ENCODE peak calls at places on chromosomes 13 and 19, in four cellular contexts. One of them, this sample, is unnamed.

GRCh38 chr13:112709825-112710783 is 20.3 kb downstream of the ATP11A start:
- DNase-seq in K562: no peak
- DNase-seq in HepG2: no peak
- DNase-seq in H1: no peak
- DNase-seq in this sample: no peak

GRCh38 chr13:113670541-113670940 is 3.5 kb downstream of the GRK1 start:
- DNase-seq in K562: no peak
- DNase-seq in HepG2: no peak
- DNase-seq in H1: no peak
- DNase-seq in this sample: no peak

GRCh38 chr19:15144046-15144646 is 36.9 kb downstream of the SYDE1 start:
- DNase-seq in K562: no peak
- DNase-seq in HepG2: no peak
- DNase-seq in H1: no peak
- DNase-seq in this sample: no peak

GRCh38 chr19:50952890-50953289 is at the start of gene KLK5:
- DNase-seq in K562: no peak
- DNase-seq in HepG2: no peak
- DNase-seq in H1: no peak
- DNase-seq in this sample: no peak

GRCh38 chr19:49911381-49912145 is 14.9 kb upstream of the IL4I1 start:
- DNase-seq in K562: no peak
- DNase-seq in HepG2: no peak
- DNase-seq in H1: no peak
- DNase-seq in this sample: no peak

GRCh38 chr13:48069573-48069972 is 25.3 kb downstream of the MED4 start:
- DNase-seq in K562: no peak
- DNase-seq in HepG2: no peak
- DNase-seq in H1: no peak
- DNase-seq in this sample: no peak

GRCh38 chr19:49888478-49888901 is 8.2 kb downstream of the IL4I1 start:
- DNase-seq in K562: no peak
- DNase-seq in HepG2: no peak
- DNase-seq in H1: no peak
- DNase-seq in this sample: no peak

GRCh38 chr13:57582032-57582431 is 49.5 kb upstream of the PCDH17 start:
- DNase-seq in K562: no peak
- DNase-seq in HepG2: peak; percentile 4
- DNase-seq in H1: peak; percentile 21
- DNase-seq in this sample: no peak

GRCh38 chr19:22052644-22053013 is 345 bp downstream of the ZNF257 start:
- DNase-seq in K562: peak; percentile 4
- DNase-seq in HepG2: no peak
- DNase-seq in H1: no peak
- DNase-seq in this sample: no peak

GRCh38 chr13:98888222-98888889 is 89.5 kb downstream of the DOCK9 start:
- DNase-seq in K562: no peak
- DNase-seq in HepG2: no peak
- DNase-seq in H1: no peak
- DNase-seq in this sample: no peak

GRCh38 chr13:47897411-47898050 is 103.5 kb downstream of the SUCLA2 start:
- DNase-seq in K562: no peak
- DNase-seq in HepG2: peak; percentile 52
- DNase-seq in H1: no peak
- DNase-seq in this sample: no peak

GRCh38 chr19:35436477-35437141 is 11.4 kb upstream of the FFAR2 start:
- DNase-seq in K562: no peak
- DNase-seq in HepG2: no peak
- DNase-seq in H1: no peak
- DNase-seq in this sample: no peak

GRCh38 chr13:73466561-73466960 is 407.8 kb downstream of the KLF5 start:
- DNase-seq in K562: no peak
- DNase-seq in HepG2: no peak
- DNase-seq in H1: no peak
- DNase-seq in this sample: no peak

GRCh38 chr13:46687810-46688209 is 109.2 kb downstream of the ESD start:
- DNase-seq in K562: peak; percentile 46
- DNase-seq in HepG2: peak; percentile 80
- DNase-seq in H1: peak; percentile 56
- DNase-seq in this sample: peak; percentile 25

GRCh38 chr13:111383591-111384440 is 63.4 kb downstream of the TEX29 start:
- DNase-seq in K562: no peak
- DNase-seq in HepG2: no peak
- DNase-seq in H1: no peak
- DNase-seq in this sample: no peak

GRCh38 chr13:108297114-108297513 is 27.6 kb downstream of the TNFSF13B start:
- DNase-seq in K562: no peak
- DNase-seq in HepG2: no peak
- DNase-seq in H1: no peak
- DNase-seq in this sample: no peak

GRCh38 chr19:7871280-7871529 is 3.0 kb downstream of the PRR36 start:
- DNase-seq in K562: peak; percentile 74
- DNase-seq in HepG2: no peak
- DNase-seq in H1: no peak
- DNase-seq in this sample: no peak

GRCh38 chr13:23289917-23290357 is 109.2 kb downstream of the SGCG start:
- DNase-seq in K562: no peak
- DNase-seq in HepG2: no peak
- DNase-seq in H1: no peak
- DNase-seq in this sample: no peak

GRCh38 chr19:2084993-2085720 is 11.0 kb downstream of the MOB3A start:
- DNase-seq in K562: peak; percentile 70
- DNase-seq in HepG2: no peak
- DNase-seq in H1: no peak
- DNase-seq in this sample: no peak

GRCh38 chr13:112643759-112644459 is 45.9 kb upstream of the ATP11A start:
- DNase-seq in K562: no peak
- DNase-seq in HepG2: peak; percentile 13
- DNase-seq in H1: no peak
- DNase-seq in this sample: no peak

GRCh38 chr19:39518458-39518857 is 3.5 kb downstream of the SELENOV start:
- DNase-seq in K562: peak; percentile 54
- DNase-seq in HepG2: no peak
- DNase-seq in H1: no peak
- DNase-seq in this sample: no peak

GRCh38 chr13:65926750-65927171 is 1303.4 kb downstream of the PCDH9 start:
- DNase-seq in K562: peak; percentile 3
- DNase-seq in HepG2: peak; percentile 2
- DNase-seq in H1: peak; percentile 29
- DNase-seq in this sample: peak; percentile 0

GRCh38 chr19:2912306-2912705 is 11.6 kb downstream of the ZNF57 start:
- DNase-seq in K562: no peak
- DNase-seq in HepG2: no peak
- DNase-seq in H1: no peak
- DNase-seq in this sample: no peak

GRCh38 chr19:35397064-35397463 is 26.2 kb downstream of the GPR42 start:
- DNase-seq in K562: no peak
- DNase-seq in HepG2: no peak
- DNase-seq in H1: no peak
- DNase-seq in this sample: no peak

GRCh38 chr13:96947343-96947910 is 46.8 kb downstream of the OXGR1 start:
- DNase-seq in K562: no peak
- DNase-seq in HepG2: no peak
- DNase-seq in H1: no peak
- DNase-seq in this sample: no peak
- TF ChIP-seq MAFK in K562: no peak
- TF ChIP-seq MAFK in HepG2: no peak
- TF ChIP-seq MAFK in H1: no peak
- TF ChIP-seq MAFK in this sample: no peak

GRCh38 chr19:6248341-6248740 is 31.4 kb downstream of the MLLT1 start:
- DNase-seq in K562: no peak
- DNase-seq in HepG2: no peak
- DNase-seq in H1: no peak
- DNase-seq in this sample: no peak

GRCh38 chr19:6246174-6247006 is 33.4 kb downstream of the MLLT1 start:
- DNase-seq in K562: no peak
- DNase-seq in HepG2: peak; percentile 82
- DNase-seq in H1: no peak
- DNase-seq in this sample: no peak

GRCh38 chr19:6249296-6249695 is 30.5 kb downstream of the MLLT1 start:
- DNase-seq in K562: no peak
- DNase-seq in HepG2: no peak
- DNase-seq in H1: no peak
- DNase-seq in this sample: no peak

GRCh38 chr19:6248856-6249255 is 30.9 kb downstream of the MLLT1 start:
- DNase-seq in K562: no peak
- DNase-seq in HepG2: no peak
- DNase-seq in H1: no peak
- DNase-seq in this sample: no peak

DNA sequence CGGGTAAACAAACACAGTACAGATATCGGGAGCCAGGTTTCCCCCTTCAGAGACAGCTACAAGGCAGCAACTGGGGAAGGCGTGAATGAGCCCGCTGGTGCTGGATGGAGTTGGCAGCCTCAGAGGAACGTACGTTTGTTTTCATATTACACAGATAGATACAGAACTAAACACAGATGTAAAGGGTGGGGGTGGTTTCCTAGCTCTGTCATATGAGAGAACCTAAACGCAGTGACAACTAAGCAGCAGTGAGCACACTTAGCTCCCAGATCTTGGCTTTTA is 32.8 kb downstream of the MLLT1 start:
- DNase-seq in K562: no peak
- DNase-seq in HepG2: no peak
- DNase-seq in H1: no peak
- DNase-seq in this sample: no peak
- TF ChIP-seq RNF2 in K562: no peak
- TF ChIP-seq RNF2 in HepG2: no peak
- TF ChIP-seq RNF2 in H1: no peak
- TF ChIP-seq RNF2 in this sample: no peak

GRCh38 chr13:28532226-28533048 is 37.5 kb upstream of the FLT1 start:
- DNase-seq in K562: peak; percentile 84
- DNase-seq in HepG2: no peak
- DNase-seq in H1: no peak
- DNase-seq in this sample: no peak

GRCh38 chr13:28530729-28531194 is 35.8 kb upstream of the FLT1 start:
- DNase-seq in K562: no peak
- DNase-seq in HepG2: no peak
- DNase-seq in H1: no peak
- DNase-seq in this sample: no peak

GRCh38 chr13:28529836-28530235 is 34.9 kb upstream of the FLT1 start:
- DNase-seq in K562: no peak
- DNase-seq in HepG2: no peak
- DNase-seq in H1: no peak
- DNase-seq in this sample: no peak

GRCh38 chr13:28531956-28532225 is 37.0 kb upstream of the FLT1 start:
- DNase-seq in K562: no peak
- DNase-seq in HepG2: no peak
- DNase-seq in H1: no peak
- DNase-seq in this sample: no peak

GRCh38 chr13:28531195-28531955 is 36.4 kb upstream of the FLT1 start:
- DNase-seq in K562: no peak
- DNase-seq in HepG2: no peak
- DNase-seq in H1: peak; percentile 27
- DNase-seq in this sample: no peak
- TF ChIP-seq MAFK in K562: no peak
- TF ChIP-seq MAFK in HepG2: no peak
- TF ChIP-seq MAFK in H1: no peak
- TF ChIP-seq MAFK in this sample: no peak

DNA sequence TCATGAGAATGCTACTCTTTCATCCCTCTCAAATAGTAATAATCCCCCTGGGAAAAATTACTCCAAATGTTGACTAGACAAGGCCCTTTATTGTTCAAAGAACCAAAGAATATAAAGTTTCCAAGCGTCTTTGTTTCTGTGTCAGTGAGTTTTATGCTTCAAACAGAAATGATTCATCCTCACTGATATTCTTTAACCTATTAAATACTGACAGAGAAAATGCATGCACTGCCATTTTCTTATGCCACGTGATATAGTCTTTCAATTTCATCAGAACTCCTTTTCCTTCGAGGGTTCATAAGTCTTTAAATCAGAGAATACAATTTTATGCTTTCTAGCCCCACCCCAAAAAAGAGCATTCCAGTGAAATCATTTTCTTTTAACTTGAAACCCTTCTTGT is 211.6 kb downstream of the SHISA2 start:
- DNase-seq in K562: no peak
- DNase-seq in HepG2: no peak
- DNase-seq in H1: no peak
- DNase-seq in this sample: no peak
- TF ChIP-seq RNF2 in K562: no peak
- TF ChIP-seq RNF2 in HepG2: no peak
- TF ChIP-seq RNF2 in H1: no peak
- TF ChIP-seq RNF2 in this sample: no peak

GRCh38 chr13:33445024-33445423 is 159.5 kb upstream of the STARD13 start:
- DNase-seq in K562: no peak
- DNase-seq in HepG2: peak; percentile 67
- DNase-seq in H1: no peak
- DNase-seq in this sample: no peak
- TF ChIP-seq MAFK in K562: no peak
- TF ChIP-seq MAFK in HepG2: no peak
- TF ChIP-seq MAFK in H1: no peak
- TF ChIP-seq MAFK in this sample: no peak

DNA sequence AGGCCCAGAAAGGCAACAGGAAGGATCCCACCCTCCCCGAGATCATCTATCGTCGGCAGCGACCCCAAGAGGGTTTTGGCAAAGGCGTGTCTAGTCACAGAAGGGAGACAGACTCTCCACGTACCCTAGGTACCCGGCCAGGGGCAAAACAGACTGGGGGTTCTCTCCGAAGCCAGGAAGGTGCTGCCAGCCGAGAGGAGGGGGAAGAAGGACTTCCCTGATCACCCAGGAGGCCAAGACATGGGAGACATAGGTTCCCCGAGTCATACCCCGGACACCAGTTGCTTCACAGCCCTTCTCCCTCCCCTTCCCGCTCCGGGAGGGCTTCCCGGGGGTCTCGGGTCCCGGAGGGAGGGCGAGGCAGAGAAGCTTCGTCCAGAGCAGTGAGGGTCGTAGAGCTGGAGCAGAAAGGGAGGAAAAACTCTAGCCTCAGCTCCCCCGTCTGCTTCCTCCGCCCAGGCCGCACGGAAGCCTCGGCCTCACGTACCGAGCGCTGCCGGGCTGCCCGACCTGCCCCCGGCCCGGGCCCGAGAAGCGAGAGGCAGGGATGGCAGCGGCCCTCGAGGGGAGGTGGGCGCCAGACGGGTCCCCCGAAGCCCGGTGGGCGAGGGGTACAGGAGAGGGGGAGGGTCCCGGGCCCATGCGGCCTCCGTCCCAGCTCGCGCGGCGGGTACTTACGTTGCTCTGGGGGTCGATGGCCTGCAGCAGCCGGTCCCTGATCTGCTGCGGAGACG is 643 bp downstream of the MED26 start:
- DNase-seq in K562: no peak
- DNase-seq in HepG2: peak; percentile 10
- DNase-seq in H1: no peak
- DNase-seq in this sample: no peak
- TF ChIP-seq RNF2 in K562: no peak
- TF ChIP-seq RNF2 in HepG2: no peak
- TF ChIP-seq RNF2 in H1: no peak
- TF ChIP-seq RNF2 in this sample: no peak

GRCh38 chr19:11856568-11857264 is 8.2 kb downstream of the ZNF439 start:
- DNase-seq in K562: no peak
- DNase-seq in HepG2: no peak
- DNase-seq in H1: no peak
- DNase-seq in this sample: no peak
- TF ChIP-seq MAFK in K562: no peak
- TF ChIP-seq MAFK in HepG2: no peak
- TF ChIP-seq MAFK in H1: no peak
- TF ChIP-seq MAFK in this sample: no peak

This sample was measured in A549.